ENCODE peak calls at places on chromosomes 6 and 20, in five cellular contexts. One of them, this sample, is unnamed.

GRCh38 chr20:16441526-16442164 is 131.6 kb downstream of the KIF16B start:
- DNase-seq in left ventricle myocardium inferior: no peak
- DNase-seq in astrocyte: no peak
- DNase-seq in PC-3: no peak
- DNase-seq in heart left ventricle: no peak
- DNase-seq in this sample: no peak

GRCh38 chr6:68718379-68719073 is 83.4 kb downstream of the ADGRB3 start:
- DNase-seq in left ventricle myocardium inferior: no peak
- DNase-seq in astrocyte: peak
- DNase-seq in PC-3: peak
- DNase-seq in heart left ventricle: no peak
- DNase-seq in this sample: no peak

GRCh38 chr20:35601021-35601973 is 14.3 kb upstream of the SPAG4 start:
- DNase-seq in left ventricle myocardium inferior: peak
- DNase-seq in astrocyte: peak
- DNase-seq in PC-3: no peak
- DNase-seq in heart left ventricle: peak
- DNase-seq in this sample: peak

GRCh38 chr6:14784596-14785360 is 461.1 kb upstream of the JARID2 start:
- DNase-seq in left ventricle myocardium inferior: no peak
- DNase-seq in astrocyte: no peak
- DNase-seq in PC-3: no peak
- DNase-seq in heart left ventricle: no peak
- DNase-seq in this sample: no peak

GRCh38 chr6:161446296-161446925 is 172.6 kb upstream of the AGPAT4 start:
- DNase-seq in left ventricle myocardium inferior: no peak
- DNase-seq in astrocyte: no peak
- DNase-seq in PC-3: no peak
- DNase-seq in heart left ventricle: no peak
- DNase-seq in this sample: no peak

GRCh38 chr6:7341989-7342742 is 29.2 kb upstream of the SSR1 start:
- DNase-seq in left ventricle myocardium inferior: no peak
- DNase-seq in astrocyte: no peak
- DNase-seq in PC-3: peak
- DNase-seq in heart left ventricle: peak
- DNase-seq in this sample: no peak

GRCh38 chr6:146813554-146813953 is 214.8 kb downstream of the ADGB start:
- DNase-seq in left ventricle myocardium inferior: no peak
- DNase-seq in astrocyte: peak
- DNase-seq in PC-3: peak
- DNase-seq in heart left ventricle: no peak
- DNase-seq in this sample: no peak

GRCh38 chr6:168273483-168274045 is 46.0 kb downstream of the DACT2 start:
- DNase-seq in left ventricle myocardium inferior: no peak
- DNase-seq in astrocyte: no peak
- DNase-seq in PC-3: no peak
- DNase-seq in heart left ventricle: no peak
- DNase-seq in this sample: no peak

GRCh38 chr6:3719462-3720308 is 31.8 kb downstream of the PXDC1 start:
- DNase-seq in left ventricle myocardium inferior: no peak
- DNase-seq in astrocyte: no peak
- DNase-seq in PC-3: no peak
- DNase-seq in heart left ventricle: no peak
- DNase-seq in this sample: no peak

GRCh38 chr6:31776961-31777666 is at the start of gene VWA7:
- DNase-seq in left ventricle myocardium inferior: peak
- DNase-seq in astrocyte: peak
- DNase-seq in PC-3: peak
- DNase-seq in heart left ventricle: peak
- DNase-seq in this sample: no peak

GRCh38 chr6:140441256-140441655 is 1066.8 kb upstream of the CITED2 start:
- DNase-seq in left ventricle myocardium inferior: peak
- DNase-seq in astrocyte: peak
- DNase-seq in PC-3: peak
- DNase-seq in heart left ventricle: peak
- DNase-seq in this sample: peak

GRCh38 chr6:124298682-124299081 is 495.0 kb downstream of the NKAIN2 start:
- DNase-seq in left ventricle myocardium inferior: no peak
- DNase-seq in astrocyte: no peak
- DNase-seq in PC-3: no peak
- DNase-seq in heart left ventricle: no peak
- DNase-seq in this sample: no peak

GRCh38 chr6:328184-328670 is 35.9 kb downstream of the DUSP22 start:
- DNase-seq in left ventricle myocardium inferior: no peak
- DNase-seq in astrocyte: peak
- DNase-seq in PC-3: peak
- DNase-seq in heart left ventricle: peak
- DNase-seq in this sample: no peak

GRCh38 chr20:37534401-37535157 is 6.9 kb upstream of the BLCAP start:
- DNase-seq in left ventricle myocardium inferior: no peak
- DNase-seq in astrocyte: peak
- DNase-seq in PC-3: peak
- DNase-seq in heart left ventricle: no peak
- DNase-seq in this sample: peak

GRCh38 chr6:108948252-108948651 is 100.0 kb downstream of the ARMC2 start:
- DNase-seq in left ventricle myocardium inferior: no peak
- DNase-seq in astrocyte: no peak
- DNase-seq in PC-3: no peak
- DNase-seq in heart left ventricle: peak
- DNase-seq in this sample: no peak

GRCh38 chr6:56911847-56912246 is 43.1 kb upstream of the BEND6 start:
- DNase-seq in left ventricle myocardium inferior: no peak
- DNase-seq in astrocyte: peak
- DNase-seq in PC-3: peak
- DNase-seq in heart left ventricle: no peak
- DNase-seq in this sample: no peak

GRCh38 chr20:59351148-59352040 is 51.0 kb downstream of the EDN3 start:
- DNase-seq in left ventricle myocardium inferior: no peak
- DNase-seq in astrocyte: no peak
- DNase-seq in PC-3: peak
- DNase-seq in heart left ventricle: no peak
- DNase-seq in this sample: no peak

GRCh38 chr6:89284963-89285735 is 29.9 kb downstream of the GABRR2 start:
- DNase-seq in left ventricle myocardium inferior: no peak
- DNase-seq in astrocyte: no peak
- DNase-seq in PC-3: no peak
- DNase-seq in heart left ventricle: no peak
- DNase-seq in this sample: no peak

GRCh38 chr6:170305772-170306323 is 710 bp upstream of the FAM120B start:
- DNase-seq in left ventricle myocardium inferior: no peak
- DNase-seq in astrocyte: no peak
- DNase-seq in PC-3: no peak
- DNase-seq in heart left ventricle: no peak
- DNase-seq in this sample: no peak

GRCh38 chr20:61480158-61480825 is 228.2 kb downstream of the CDH4 start:
- DNase-seq in left ventricle myocardium inferior: no peak
- DNase-seq in astrocyte: no peak
- DNase-seq in PC-3: no peak
- DNase-seq in heart left ventricle: no peak
- DNase-seq in this sample: no peak

GRCh38 chr20:5864873-5865582 is 85.3 kb downstream of the TRMT6 start:
- DNase-seq in left ventricle myocardium inferior: no peak
- DNase-seq in astrocyte: peak
- DNase-seq in PC-3: peak
- DNase-seq in heart left ventricle: no peak
- DNase-seq in this sample: no peak

DNA sequence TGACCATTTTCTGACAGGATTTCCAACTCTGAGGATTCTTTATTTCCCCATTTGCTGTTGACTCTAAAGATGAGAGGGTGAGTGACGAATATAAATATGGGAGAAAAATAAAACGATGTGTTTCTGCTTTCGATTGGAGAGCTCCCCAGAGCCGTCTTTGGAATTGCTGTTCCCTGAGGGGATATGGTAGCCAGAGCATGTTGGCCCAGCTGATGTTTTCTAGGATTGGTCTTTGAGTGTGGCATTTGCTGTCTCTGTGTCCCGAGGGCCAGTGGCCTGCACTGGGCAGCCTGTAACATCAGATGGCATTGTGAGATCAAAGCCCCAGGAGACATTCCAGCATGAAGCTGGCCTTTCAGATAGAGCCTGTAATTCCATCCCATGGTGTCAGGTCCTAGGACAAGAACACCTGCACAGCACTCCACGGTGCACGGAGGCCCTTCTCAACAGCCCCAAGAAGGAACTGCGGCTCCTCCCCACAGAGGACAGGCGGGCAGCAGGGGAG is 26.7 kb downstream of the PKIG start:
- DNase-seq in left ventricle myocardium inferior: no peak
- DNase-seq in astrocyte: no peak
- DNase-seq in PC-3: no peak
- DNase-seq in heart left ventricle: no peak
- DNase-seq in this sample: no peak
- H3K27ac ChIP-seq in left ventricle myocardium inferior: peak
- H3K27ac ChIP-seq in astrocyte: no peak
- H3K27ac ChIP-seq in PC-3: peak
- H3K27ac ChIP-seq in heart left ventricle: peak
- H3K27ac ChIP-seq in this sample: peak

DNA sequence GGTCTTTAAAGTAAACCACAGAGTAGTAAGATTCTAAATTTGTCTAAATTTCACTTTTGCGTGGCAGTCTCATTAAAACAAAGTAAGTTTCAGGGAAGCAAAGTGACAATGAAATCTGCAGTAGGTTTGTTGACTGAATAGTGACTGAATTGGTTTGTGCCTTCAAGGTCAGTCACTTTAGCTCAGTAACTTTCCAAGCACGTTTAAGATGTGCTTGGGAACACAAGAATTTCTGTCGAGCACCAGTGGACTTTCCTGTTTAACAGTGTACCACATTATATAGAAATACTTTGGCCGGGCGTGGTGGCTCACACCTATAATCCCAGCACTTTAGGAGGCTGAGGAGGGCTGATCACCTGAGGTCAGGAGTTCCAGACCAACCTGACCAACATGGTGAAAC is 1.7 kb upstream of the CD24 start:
- DNase-seq in left ventricle myocardium inferior: no peak
- DNase-seq in astrocyte: no peak
- DNase-seq in PC-3: peak
- DNase-seq in heart left ventricle: no peak
- DNase-seq in this sample: no peak
- H3K27ac ChIP-seq in left ventricle myocardium inferior: no peak
- H3K27ac ChIP-seq in astrocyte: no peak
- H3K27ac ChIP-seq in PC-3: peak
- H3K27ac ChIP-seq in heart left ventricle: no peak
- H3K27ac ChIP-seq in this sample: no peak

DNA sequence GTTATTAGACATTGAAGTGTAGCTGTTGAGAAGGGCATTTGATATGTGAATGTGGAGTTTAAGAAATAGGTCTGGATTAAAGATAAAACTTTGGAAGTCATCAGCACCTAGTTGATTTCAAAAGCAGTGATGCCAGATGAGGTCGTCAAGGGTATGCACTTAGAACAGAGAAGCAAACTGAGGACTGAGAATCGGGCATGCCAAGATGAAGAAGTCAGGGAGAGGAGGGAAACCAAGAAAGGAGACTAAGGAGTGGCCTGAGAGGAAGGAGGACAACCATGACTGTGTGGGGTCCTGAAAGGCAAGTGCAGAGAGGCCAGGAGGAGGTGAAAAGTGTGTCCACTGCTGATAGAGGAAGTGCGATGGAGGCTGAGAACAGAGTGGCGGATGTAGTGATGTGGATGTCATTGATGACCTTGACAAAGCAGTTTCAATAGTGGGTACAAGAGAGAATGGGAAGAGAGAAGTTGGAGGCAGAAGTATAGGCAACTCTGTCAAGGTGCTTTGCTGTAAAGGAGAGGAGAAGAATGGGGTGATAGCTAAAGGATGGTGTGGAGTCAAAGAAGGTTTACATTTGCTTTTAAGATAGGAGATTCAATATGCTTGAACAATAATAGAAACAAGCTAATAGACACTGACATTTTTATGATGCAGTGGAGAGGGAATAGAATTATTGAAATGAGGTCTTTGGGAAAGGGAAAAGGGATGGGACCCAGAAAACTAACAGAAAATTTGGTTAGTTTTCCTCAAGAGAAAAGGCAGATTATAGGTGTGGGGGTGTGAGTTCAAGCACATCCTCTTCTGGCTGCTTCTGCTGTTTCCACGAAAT is 139.7 kb upstream of the TMEM170B start:
- DNase-seq in left ventricle myocardium inferior: no peak
- DNase-seq in astrocyte: no peak
- DNase-seq in PC-3: no peak
- DNase-seq in heart left ventricle: no peak
- DNase-seq in this sample: no peak
- H3K27ac ChIP-seq in left ventricle myocardium inferior: no peak
- H3K27ac ChIP-seq in astrocyte: no peak
- H3K27ac ChIP-seq in PC-3: no peak
- H3K27ac ChIP-seq in heart left ventricle: no peak
- H3K27ac ChIP-seq in this sample: no peak

GRCh38 chr6:149990672-149991402 is 27.1 kb downstream of the ULBP1 start:
- DNase-seq in left ventricle myocardium inferior: no peak
- DNase-seq in astrocyte: no peak
- DNase-seq in PC-3: no peak
- DNase-seq in heart left ventricle: no peak
- DNase-seq in this sample: no peak
- H3K27ac ChIP-seq in left ventricle myocardium inferior: no peak
- H3K27ac ChIP-seq in astrocyte: no peak
- H3K27ac ChIP-seq in PC-3: no peak
- H3K27ac ChIP-seq in heart left ventricle: no peak
- H3K27ac ChIP-seq in this sample: no peak

GRCh38 chr20:50593005-50593335 is 82.8 kb downstream of the PTPN1 start:
- DNase-seq in left ventricle myocardium inferior: no peak
- DNase-seq in astrocyte: no peak
- DNase-seq in PC-3: no peak
- DNase-seq in heart left ventricle: no peak
- DNase-seq in this sample: no peak
- H3K27ac ChIP-seq in left ventricle myocardium inferior: peak
- H3K27ac ChIP-seq in astrocyte: no peak
- H3K27ac ChIP-seq in PC-3: no peak
- H3K27ac ChIP-seq in heart left ventricle: no peak
- H3K27ac ChIP-seq in this sample: no peak

DNA sequence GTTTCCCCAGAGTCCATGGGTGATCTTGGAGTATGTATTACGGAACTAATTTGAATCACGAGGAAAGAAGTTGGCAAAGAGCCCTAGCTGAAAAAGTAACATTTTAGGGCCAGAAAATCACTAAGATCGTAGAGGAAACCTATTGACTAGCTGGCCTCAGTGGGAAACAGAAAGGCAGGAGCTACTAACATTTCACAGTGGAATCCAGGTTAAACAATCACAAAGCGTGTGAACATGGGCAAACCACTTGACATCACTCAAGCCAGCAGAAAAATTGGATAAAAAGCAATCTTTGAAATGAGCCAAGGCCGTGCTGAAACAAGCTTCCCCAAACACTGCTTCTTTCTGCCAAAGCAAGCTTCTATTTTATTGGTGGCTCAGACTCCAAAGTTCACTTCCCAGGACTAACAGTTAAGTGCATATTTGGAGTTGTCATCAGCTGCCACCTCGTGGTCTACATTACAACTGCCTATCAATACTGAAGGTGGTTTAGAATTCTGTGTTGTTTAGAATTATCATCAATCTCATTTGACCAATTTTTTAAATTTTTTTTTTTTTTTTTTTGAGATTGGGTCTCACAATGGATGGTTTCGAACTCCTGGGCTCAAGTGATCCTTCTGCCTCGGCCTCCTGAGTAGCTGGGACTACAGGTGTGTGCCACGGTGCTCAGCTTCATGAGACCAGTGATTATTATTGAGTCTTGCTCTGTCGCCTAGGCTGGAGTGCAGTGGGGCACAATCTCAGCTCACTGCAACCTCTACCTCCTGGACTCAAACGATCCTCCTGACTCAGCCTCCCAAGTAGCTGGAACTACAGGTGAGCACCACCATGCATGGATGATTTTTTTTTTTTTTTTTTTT is 10.6 kb downstream of the RPS10 start:
- DNase-seq in left ventricle myocardium inferior: no peak
- DNase-seq in astrocyte: peak
- DNase-seq in PC-3: peak
- DNase-seq in heart left ventricle: peak
- DNase-seq in this sample: peak
- H3K27ac ChIP-seq in left ventricle myocardium inferior: peak
- H3K27ac ChIP-seq in astrocyte: no peak
- H3K27ac ChIP-seq in PC-3: no peak
- H3K27ac ChIP-seq in heart left ventricle: no peak
- H3K27ac ChIP-seq in this sample: peak

GRCh38 chr6:158536084-158536890 is 23.6 kb upstream of the TMEM181 start:
- DNase-seq in left ventricle myocardium inferior: peak
- DNase-seq in astrocyte: peak
- DNase-seq in PC-3: peak
- DNase-seq in heart left ventricle: peak
- DNase-seq in this sample: peak
- H3K27ac ChIP-seq in left ventricle myocardium inferior: peak
- H3K27ac ChIP-seq in astrocyte: no peak
- H3K27ac ChIP-seq in PC-3: no peak
- H3K27ac ChIP-seq in heart left ventricle: no peak
- H3K27ac ChIP-seq in this sample: no peak

This sample was measured in substantia nigra.